ENCODE peak calls at places on chromosome 22, in six cellular contexts. Y is AG04450, M is right cardiac atrium, E is foreskin keratinocyte, U is suprapubic skin, H is left lung. R is an unnamed sample.

GRCh38 chr22:32855023-32855756 is 53.7 kb downstream of the TIMP3 start:
- DNase-seq in H (no peak), U (no peak), E (no peak), Y (no peak), M (no peak), R (no peak)

GRCh38 chr22:18063311-18063710 is 14.5 kb upstream of the PEX26 start:
- DNase-seq in Y (no peak), E (peak; percentile 92), H (no peak), M (no peak), U (no peak), R (no peak)

GRCh38 chr22:24333301-24333700 is 62.7 kb downstream of the SPECC1L start:
- DNase-seq in U (no peak), Y (peak; percentile 41), E (peak; percentile 63), M (no peak), H (no peak), R (peak; percentile 5)

GRCh38 chr22:24592144-24592845 is 578 bp downstream of the LRRC75B start:
- DNase-seq in Y (no peak), U (no peak), E (no peak), M (peak; percentile 73), H (no peak), R (no peak)

GRCh38 chr22:41516462-41516861 is 27.8 kb downstream of the POLR3H start:
- DNase-seq in Y (no peak), E (no peak), M (no peak), U (no peak), H (no peak), R (no peak)

GRCh38 chr22:22026157-22026831 is 43.7 kb upstream of the TOP3B start:
- DNase-seq in U (no peak), E (no peak), H (no peak), M (no peak), Y (no peak), R (no peak)

GRCh38 chr22:24772493-24773220 is 1.9 kb downstream of the PIWIL3 start:
- DNase-seq in U (no peak), Y (no peak), E (peak; percentile 15), M (no peak), H (no peak), R (no peak)

GRCh38 chr22:37983860-37984791 is at the start of gene SOX10:
- DNase-seq in Y (no peak), H (no peak), U (no peak), E (no peak), M (peak; percentile 36), R (no peak)

GRCh38 chr22:23219787-23220484 is 39.6 kb downstream of the BCR start:
- DNase-seq in Y (no peak), E (peak; percentile 67), H (peak; percentile 73), M (no peak), U (no peak), R (no peak)

GRCh38 chr22:27416553-27417427 is 384.8 kb downstream of the MN1 start:
- DNase-seq in Y (peak; percentile 68), H (no peak), U (no peak), M (peak; percentile 65), E (peak; percentile 94), R (peak; percentile 50)

GRCh38 chr22:17483670-17484372 is 79.5 kb upstream of the SLC25A18 start:
- DNase-seq in U (no peak), H (no peak), E (no peak), Y (no peak), M (no peak), R (no peak)

GRCh38 chr22:21587803-21588611 is 20.5 kb downstream of the UBE2L3 start:
- DNase-seq in Y (peak; percentile 45), U (no peak), E (no peak), H (no peak), M (no peak), R (no peak)

GRCh38 chr22:41969110-41969646 is at the start of gene SEPTIN3:
- DNase-seq in M (no peak), U (no peak), H (no peak), Y (no peak), E (no peak), R (no peak)

GRCh38 chr22:24803064-24803542 is 2.9 kb upstream of the SGSM1 start:
- DNase-seq in H (peak; percentile 37), E (peak; percentile 17), U (no peak), M (peak; percentile 76), Y (no peak), R (no peak)

GRCh38 chr22:47225931-47226633 is 463.6 kb downstream of the TBC1D22A start:
- DNase-seq in M (no peak), H (no peak), E (no peak), Y (no peak), U (no peak), R (no peak)

GRCh38 chr22:32106930-32107329 is 52.2 kb downstream of the C22orf42 start:
- DNase-seq in U (no peak), M (no peak), Y (no peak), H (no peak), E (peak; percentile 40), R (no peak)

GRCh38 chr22:33400891-33401290 is 342.7 kb upstream of the SYN3 start:
- DNase-seq in Y (no peak), U (no peak), M (no peak), E (no peak), H (no peak), R (no peak)

GRCh38 chr22:33519140-33519973 is 400.9 kb downstream of the LARGE1 start:
- DNase-seq in U (no peak), M (no peak), H (no peak), Y (no peak), E (peak; percentile 52), R (no peak)

GRCh38 chr22:26452236-26453016 is 23.4 kb downstream of the ASPHD2 start:
- DNase-seq in Y (no peak), M (no peak), U (no peak), E (no peak), H (no peak), R (no peak)

GRCh38 chr22:40238425-40239344 is 61.0 kb downstream of the TNRC6B start:
- DNase-seq in Y (peak; percentile 11), U (no peak), M (peak; percentile 63), E (peak; percentile 70), H (no peak), R (peak; percentile 50)

GRCh38 chr22:33781396-33781795 is 138.9 kb downstream of the LARGE1 start:
- DNase-seq in Y (peak; percentile 20), H (no peak), U (no peak), E (no peak), M (no peak), R (no peak)

GRCh38 chr22:40679964-40680818 is 907 bp downstream of the MCHR1 start:
- DNase-seq in M (no peak), H (no peak), Y (no peak), E (peak; percentile 41), U (no peak), R (no peak)

GRCh38 chr22:46661221-46661851 is 41.1 kb downstream of the GRAMD4 start:
- DNase-seq in U (no peak), H (no peak), E (peak; percentile 79), M (peak; percentile 40), Y (no peak), R (peak; percentile 44)

GRCh38 chr22:23383491-23384450 is 196.3 kb downstream of the IGLL1 start:
- DNase-seq in E (no peak), Y (no peak), M (peak; percentile 69), H (peak; percentile 33), U (no peak), R (no peak)

GRCh38 chr22:26702906-26703830 is 45.8 kb downstream of the MIAT start:
- DNase-seq in E (no peak), H (no peak), U (no peak), Y (peak; percentile 24), M (no peak), R (no peak)

GRCh38 chr22:37260939-37261338 is 16.9 kb upstream of the RAC2 start:
- DNase-seq in M (peak; percentile 78), U (no peak), Y (no peak), E (no peak), H (peak; percentile 58), R (no peak)

GRCh38 chr22:24284747-24285203 is 14.1 kb downstream of the SPECC1L start:
- DNase-seq in U (no peak), M (no peak), H (no peak), E (peak; percentile 29), Y (no peak), R (no peak)

GRCh38 chr22:31378123-31378522 is 21.3 kb upstream of the DRG1 start:
- DNase-seq in Y (no peak), H (no peak), E (no peak), U (no peak), M (peak; percentile 43), R (no peak)

GRCh38 chr22:37675930-37676571 is 615 bp downstream of the LGALS1 start:
- DNase-seq in E (no peak), H (peak; percentile 68), Y (no peak), U (no peak), M (peak; percentile 79), R (no peak)

GRCh38 chr22:20435436-20436308 is 2.0 kb downstream of the SCARF2 start:
- DNase-seq in M (no peak), Y (no peak), U (no peak), H (peak; percentile 27), E (no peak), R (no peak)
- H3K27ac ChIP-seq in M (no peak overlapping the region), Y (peak overlapping the region; percentile 47), U (no peak overlapping the region), H (no peak overlapping the region), E (no peak overlapping the region), R (no peak overlapping the region)

DNA sequence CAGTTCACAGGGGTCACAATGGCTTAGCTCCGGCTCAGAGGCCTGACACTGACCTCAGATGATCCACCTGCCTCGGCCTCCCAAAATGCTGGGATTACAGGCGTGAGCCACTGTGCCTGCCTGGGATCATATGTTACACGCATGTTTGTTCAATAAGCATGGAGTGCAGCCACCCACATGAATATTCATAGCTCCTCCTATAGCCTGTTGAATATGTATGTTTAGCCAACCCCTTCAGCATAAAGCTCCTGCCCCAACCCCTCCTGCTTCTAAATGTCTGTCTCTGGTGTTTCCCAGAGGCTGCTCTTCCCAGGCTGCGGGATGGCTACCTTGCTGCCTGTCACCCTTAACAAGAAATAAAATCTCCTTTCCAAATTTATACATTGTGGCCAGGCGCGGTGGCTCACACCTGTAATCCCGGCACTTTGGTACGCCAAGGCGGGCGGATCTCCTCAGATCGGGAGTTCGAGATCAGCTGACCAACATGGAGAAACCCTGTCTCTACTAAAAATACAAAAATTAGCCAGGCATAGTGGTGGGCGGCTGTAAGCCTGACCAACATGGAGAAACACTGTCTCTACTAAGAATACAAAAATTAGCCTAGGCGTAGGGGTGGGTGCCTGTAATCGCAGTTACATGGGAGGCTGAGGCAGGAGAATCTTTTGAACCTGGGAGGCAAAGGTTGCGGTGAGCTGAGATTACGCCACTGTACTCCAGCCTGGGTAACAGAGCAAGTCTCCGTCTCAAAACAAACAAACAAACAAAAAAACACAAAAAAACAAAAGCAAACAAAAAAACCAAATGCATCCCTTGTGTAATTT is 1.1 kb upstream of the APOBEC3F start:
- DNase-seq in E (no peak), U (no peak), Y (no peak), H (no peak), M (no peak), R (no peak)
- H3K27ac ChIP-seq in E (no peak overlapping the region), U (no peak overlapping the region), Y (no peak overlapping the region), H (peak overlapping the region; percentile 86), M (no peak overlapping the region), R (no peak overlapping the region)

DNA sequence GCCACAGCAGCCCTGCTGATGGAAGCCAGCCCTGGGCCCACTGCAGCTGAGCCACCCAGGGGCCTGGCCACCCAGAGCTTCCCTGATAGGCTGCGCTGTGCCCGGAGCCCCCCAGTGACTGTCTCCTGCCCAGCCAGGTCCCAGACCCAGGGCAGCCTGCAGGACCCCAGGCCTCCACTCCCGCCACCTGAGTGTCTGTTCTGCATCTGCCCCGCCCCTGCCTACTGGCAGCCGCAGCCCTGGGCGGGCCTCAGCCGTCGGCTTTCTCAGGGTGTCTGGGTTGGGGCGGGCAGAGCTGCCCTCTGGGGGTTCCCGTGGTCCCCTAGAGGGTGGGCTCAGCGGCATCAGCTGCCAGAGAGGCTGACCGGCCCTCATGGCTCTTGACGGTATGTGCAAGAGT is 12.5 kb upstream of the PIM3 start:
- DNase-seq in E (no peak), U (no peak), M (no peak), H (no peak), Y (no peak), R (no peak)
- H3K27ac ChIP-seq in E (no peak overlapping the region), U (peak overlapping the region; percentile 92), M (no peak overlapping the region), H (peak overlapping the region; percentile 77), Y (no peak overlapping the region), R (peak overlapping the region; percentile 81)

GRCh38 chr22:45240810-45241631 is at the start of gene KIAA0930:
- DNase-seq in Y (peak; percentile 29), E (no peak), U (peak; percentile 93), H (peak; percentile 87), M (peak; percentile 93), R (no peak)
- H3K27ac ChIP-seq in Y (no peak within 1 kb of the TSS), E (peak within 1 kb of the TSS; percentile 38), U (peak within 1 kb of the TSS; percentile 45), H (peak within 1 kb of the TSS; percentile 74), M (no peak within 1 kb of the TSS), R (peak within 1 kb of the TSS; percentile 62)